ENCODE peak calls at places on chromosomes 4 and X, in eight cellular contexts. M is astrocyte, J is Calu3, Y is AG04450, G is ovary, R is AG09309, Z is transverse colon, E is RWPE1. D is an unnamed sample.

GRCh38 chr4:48269861-48270515 is 350 bp upstream of the TEC start:
- DNase-seq in M (peak; percentile 46), J (peak; percentile 91), Y (no peak), G (peak; percentile 84), R (no peak), Z (peak; percentile 97), E (peak; percentile 97), D (no peak)

GRCh38 chr4:52173470-52174055 is 122.5 kb downstream of the SPATA18 start:
- DNase-seq in M (no peak), J (no peak), Y (no peak), G (no peak), R (peak; percentile 24), Z (no peak), E (no peak), D (peak; percentile 62)

GRCh38 chr4:116400480-116400879 is 684.9 kb downstream of the TRAM1L1 start:
- DNase-seq in M (peak; percentile 8), J (no peak), Y (no peak), G (no peak), R (no peak), Z (no peak), E (no peak), D (no peak)

GRCh38 chrX:34586936-34587335 is 70.1 kb downstream of the TMEM47 start:
- DNase-seq in M (no peak), J (no peak), Y (no peak), G (no peak), R (no peak), Z (no peak), E (no peak), D (no peak)

GRCh38 chr4:141463678-141464077 is 172.7 kb upstream of the IL15 start:
- DNase-seq in M (no peak), J (no peak), Y (no peak), G (no peak), R (no peak), Z (no peak), E (no peak), D (no peak)

GRCh38 chrX:437636-438390 is 51.1 kb upstream of the PPP2R3B start:
- DNase-seq in M (no peak), J (no peak), Y (no peak), G (no peak), R (no peak), Z (no peak), E (peak; percentile 17), D (no peak)

GRCh38 chr4:110533940-110534339 is 58.0 kb downstream of the ENPEP start:
- DNase-seq in M (peak; percentile 99), J (peak; percentile 30), Y (peak; percentile 86), G (no peak), R (peak; percentile 91), Z (no peak), E (peak; percentile 86), D (peak; percentile 87)

GRCh38 chr4:150321113-150321512 is 242.9 kb downstream of the DCLK2 start:
- DNase-seq in M (no peak), J (no peak), Y (no peak), G (no peak), R (no peak), Z (no peak), E (no peak), D (no peak)

GRCh38 chr4:125750399-125750798 is 435.6 kb downstream of the FAT4 start:
- DNase-seq in M (no peak), J (no peak), Y (no peak), G (no peak), R (no peak), Z (no peak), E (no peak), D (no peak)

GRCh38 chr4:65893957-65894755 is 223.9 kb upstream of the EPHA5 start:
- DNase-seq in M (peak; percentile 44), J (no peak), Y (no peak), G (no peak), R (no peak), Z (no peak), E (no peak), D (no peak)

GRCh38 chr4:101127176-101127790 is 220.0 kb downstream of the PPP3CA start:
- DNase-seq in M (no peak), J (no peak), Y (no peak), G (no peak), R (no peak), Z (no peak), E (no peak), D (no peak)

GRCh38 chr4:40507977-40508376 is 121.7 kb downstream of the RBM47 start:
- DNase-seq in M (no peak), J (no peak), Y (no peak), G (no peak), R (no peak), Z (peak; percentile 71), E (no peak), D (no peak)

GRCh38 chr4:173246719-173247118 is 78.1 kb downstream of the GALNT7 start:
- DNase-seq in M (no peak), J (no peak), Y (no peak), G (no peak), R (no peak), Z (no peak), E (no peak), D (no peak)

GRCh38 chr4:990746-991367 is 2.3 kb downstream of the SLC26A1 start:
- DNase-seq in M (no peak), J (no peak), Y (no peak), G (no peak), R (no peak), Z (no peak), E (no peak), D (no peak)

GRCh38 chr4:989722-990471 is 3.1 kb downstream of the IDUA start:
- DNase-seq in M (no peak), J (no peak), Y (no peak), G (no peak), R (no peak), Z (no peak), E (no peak), D (no peak)

GRCh38 chr4:993111-994029 is at the start of gene SLC26A1:
- DNase-seq in M (no peak), J (no peak), Y (no peak), G (no peak), R (no peak), Z (peak; percentile 52), E (no peak), D (no peak)

GRCh38 chr4:992297-993110 is 700 bp downstream of the SLC26A1 start:
- DNase-seq in M (no peak), J (peak; percentile 59), Y (no peak), G (no peak), R (no peak), Z (peak; percentile 88), E (no peak), D (no peak)

DNA sequence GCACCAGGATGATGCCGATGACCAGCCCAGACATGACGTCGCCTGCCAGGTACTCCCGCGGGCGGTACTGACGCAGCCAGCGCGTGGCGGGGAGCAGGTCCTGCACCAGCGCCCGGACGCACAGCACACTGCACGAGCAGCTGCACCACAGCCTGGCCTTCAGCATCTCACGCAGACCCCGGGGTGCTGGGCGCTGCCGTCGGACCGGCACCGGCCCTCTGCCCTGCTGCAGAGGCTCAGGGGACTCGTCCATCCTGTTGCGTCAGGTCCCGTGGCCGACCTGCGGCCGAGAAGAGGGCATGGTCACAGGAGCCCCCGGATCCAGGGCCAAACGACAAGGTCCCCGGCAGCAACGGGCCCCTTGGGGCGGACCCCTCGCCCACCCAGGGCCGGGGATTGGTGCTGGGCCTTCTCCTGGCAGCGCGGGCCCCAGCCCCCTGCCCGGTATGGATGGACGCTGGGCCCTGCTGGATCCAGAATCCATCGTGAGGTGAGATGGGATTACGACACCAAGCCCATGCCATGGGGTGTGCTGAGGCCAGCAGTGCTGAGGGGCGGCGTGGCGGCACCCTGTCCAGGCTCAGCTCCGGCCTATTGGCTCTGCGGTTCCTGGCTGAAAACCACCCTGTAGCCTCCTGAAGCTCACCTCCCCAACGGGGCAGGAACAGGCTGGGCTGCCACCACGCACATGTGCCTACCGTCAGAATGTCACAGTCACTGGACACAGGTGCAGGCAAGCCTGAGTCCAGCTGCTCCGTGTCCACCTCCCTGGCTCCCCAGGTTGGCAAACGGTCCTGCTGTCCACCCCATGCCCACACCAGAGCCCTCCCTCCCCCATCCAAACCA is 1.5 kb downstream of the SLC26A1 start:
- DNase-seq in M (no peak), J (no peak), Y (no peak), G (no peak), R (no peak), Z (no peak), E (no peak), D (no peak)
- TF ChIP-seq CTCF in M (no peak), J (no peak), Y (no peak), G (no peak), R (no peak), Z (no peak), E (no peak), D (no peak)

GRCh38 chr4:114161809-114162208 is 182.4 kb upstream of the ARSJ start:
- DNase-seq in M (no peak), J (no peak), Y (no peak), G (no peak), R (no peak), Z (no peak), E (no peak), D (no peak)
- TF ChIP-seq CTCF in M (no peak), J (no peak), Y (no peak), G (no peak), R (no peak), Z (no peak), E (no peak), D (no peak)

GRCh38 chrX:36961590-36961989 is 46.6 kb upstream of the FAM47C start:
- DNase-seq in M (no peak), J (peak; percentile 42), Y (no peak), G (no peak), R (no peak), Z (no peak), E (no peak), D (no peak)

GRCh38 chrX:36963069-36963808 is 44.9 kb upstream of the FAM47C start:
- DNase-seq in M (no peak), J (peak; percentile 23), Y (no peak), G (no peak), R (no peak), Z (no peak), E (no peak), D (no peak)

GRCh38 chrX:36957425-36958328 is 50.5 kb upstream of the FAM47C start:
- DNase-seq in M (no peak), J (peak; percentile 62), Y (no peak), G (no peak), R (no peak), Z (peak; percentile 17), E (peak; percentile 12), D (no peak)
- TF ChIP-seq CTCF in M (no peak), J (no peak), Y (no peak), G (no peak), R (no peak), Z (no peak), E (no peak), D (no peak)

DNA sequence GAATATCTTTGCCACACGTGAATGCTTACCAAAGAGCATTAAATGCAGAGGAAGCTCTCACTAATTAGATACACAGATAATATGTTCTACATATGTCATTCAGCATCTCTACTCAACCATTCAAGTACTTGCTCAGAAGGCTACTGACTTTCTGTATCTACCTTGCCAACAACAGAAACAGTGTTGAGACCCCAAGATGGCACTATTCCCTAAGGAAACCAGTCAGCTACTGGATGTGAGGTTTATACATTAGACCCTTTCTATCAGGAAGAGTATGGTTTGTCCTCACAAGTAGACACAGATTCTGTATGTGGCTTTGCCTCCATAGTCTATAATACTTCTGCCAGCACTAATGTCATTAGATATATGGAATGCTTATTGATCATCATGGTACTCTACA is 443.9 kb upstream of the INTU start:
- DNase-seq in M (peak; percentile 4), J (no peak), Y (no peak), G (no peak), R (no peak), Z (no peak), E (no peak), D (peak; percentile 32)
- TF ChIP-seq CTCF in M (no peak), J (no peak), Y (peak; percentile 16), G (no peak), R (no peak), Z (no peak), E (no peak), D (peak; percentile 26)

GRCh38 chr4:136858911-136859310 is 673.4 kb downstream of the PCDH18 start:
- DNase-seq in M (no peak), J (no peak), Y (no peak), G (no peak), R (no peak), Z (no peak), E (no peak), D (no peak)
- TF ChIP-seq CTCF in M (no peak), J (no peak), Y (no peak), G (no peak), R (no peak), Z (no peak), E (no peak), D (no peak)